ENCODE peak calls at places on chromosomes 2 and 18, in nine cellular contexts. One of them, this sample, is unnamed.

GRCh38 chr2:185012643-185013042 is 414.3 kb downstream of the ZNF804A start:
- DNase-seq in left lung: no peak
- DNase-seq in Peyer's patch: no peak
- DNase-seq in left ventricle myocardium inferior: no peak
- DNase-seq in lower lobe of right lung: no peak
- DNase-seq in sigmoid colon: no peak
- DNase-seq in hepatocyte: no peak
- DNase-seq in OCI-LY7: peak; percentile 5
- DNase-seq in neural progenitor cell: peak; percentile 5
- DNase-seq in this sample: no peak

GRCh38 chr2:192090878-192091277 is 103.9 kb downstream of the TMEFF2 start:
- DNase-seq in left lung: no peak
- DNase-seq in Peyer's patch: no peak
- DNase-seq in left ventricle myocardium inferior: no peak
- DNase-seq in lower lobe of right lung: no peak
- DNase-seq in sigmoid colon: no peak
- DNase-seq in hepatocyte: no peak
- DNase-seq in OCI-LY7: no peak
- DNase-seq in neural progenitor cell: no peak
- DNase-seq in this sample: no peak

GRCh38 chr18:9446839-9447238 is 28.5 kb upstream of the RALBP1 start:
- DNase-seq in left lung: no peak
- DNase-seq in Peyer's patch: no peak
- DNase-seq in left ventricle myocardium inferior: no peak
- DNase-seq in lower lobe of right lung: no peak
- DNase-seq in sigmoid colon: no peak
- DNase-seq in hepatocyte: no peak
- DNase-seq in OCI-LY7: no peak
- DNase-seq in neural progenitor cell: no peak
- DNase-seq in this sample: no peak

GRCh38 chr18:11487390-11487789 is 122.0 kb upstream of the SLC35G4 start:
- DNase-seq in left lung: no peak
- DNase-seq in Peyer's patch: no peak
- DNase-seq in left ventricle myocardium inferior: no peak
- DNase-seq in lower lobe of right lung: no peak
- DNase-seq in sigmoid colon: no peak
- DNase-seq in hepatocyte: no peak
- DNase-seq in OCI-LY7: no peak
- DNase-seq in neural progenitor cell: no peak
- DNase-seq in this sample: no peak

GRCh38 chr2:219484343-219485200 is 14.1 kb upstream of the GMPPA start:
- DNase-seq in left lung: no peak
- DNase-seq in Peyer's patch: no peak
- DNase-seq in left ventricle myocardium inferior: no peak
- DNase-seq in lower lobe of right lung: no peak
- DNase-seq in sigmoid colon: no peak
- DNase-seq in hepatocyte: peak; percentile 50
- DNase-seq in OCI-LY7: no peak
- DNase-seq in neural progenitor cell: peak; percentile 63
- DNase-seq in this sample: no peak

GRCh38 chr2:3589086-3589485 is 5.8 kb upstream of the COLEC11 start:
- DNase-seq in left lung: no peak
- DNase-seq in Peyer's patch: no peak
- DNase-seq in left ventricle myocardium inferior: no peak
- DNase-seq in lower lobe of right lung: no peak
- DNase-seq in sigmoid colon: no peak
- DNase-seq in hepatocyte: no peak
- DNase-seq in OCI-LY7: no peak
- DNase-seq in neural progenitor cell: no peak
- DNase-seq in this sample: no peak

GRCh38 chr18:54043484-54044256 is 180.8 kb downstream of the MBD2 start:
- DNase-seq in left lung: no peak
- DNase-seq in Peyer's patch: no peak
- DNase-seq in left ventricle myocardium inferior: no peak
- DNase-seq in lower lobe of right lung: no peak
- DNase-seq in sigmoid colon: no peak
- DNase-seq in hepatocyte: no peak
- DNase-seq in OCI-LY7: no peak
- DNase-seq in neural progenitor cell: no peak
- DNase-seq in this sample: no peak

GRCh38 chr18:59742325-59743111 is 45.3 kb upstream of the CCBE1 start:
- DNase-seq in left lung: peak; percentile 73
- DNase-seq in Peyer's patch: no peak
- DNase-seq in left ventricle myocardium inferior: peak; percentile 16
- DNase-seq in lower lobe of right lung: peak; percentile 69
- DNase-seq in sigmoid colon: no peak
- DNase-seq in hepatocyte: no peak
- DNase-seq in OCI-LY7: no peak
- DNase-seq in neural progenitor cell: no peak
- DNase-seq in this sample: no peak

GRCh38 chr2:113160248-113160647 is 13.5 kb upstream of the PSD4 start:
- DNase-seq in left lung: no peak
- DNase-seq in Peyer's patch: no peak
- DNase-seq in left ventricle myocardium inferior: no peak
- DNase-seq in lower lobe of right lung: no peak
- DNase-seq in sigmoid colon: no peak
- DNase-seq in hepatocyte: no peak
- DNase-seq in OCI-LY7: no peak
- DNase-seq in neural progenitor cell: no peak
- DNase-seq in this sample: no peak

GRCh38 chr2:148770047-148770446 is 105.0 kb upstream of the KIF5C start:
- DNase-seq in left lung: no peak
- DNase-seq in Peyer's patch: no peak
- DNase-seq in left ventricle myocardium inferior: no peak
- DNase-seq in lower lobe of right lung: no peak
- DNase-seq in sigmoid colon: no peak
- DNase-seq in hepatocyte: no peak
- DNase-seq in OCI-LY7: no peak
- DNase-seq in neural progenitor cell: no peak
- DNase-seq in this sample: no peak
- TF ChIP-seq CTCF in left lung: no peak
- TF ChIP-seq CTCF in Peyer's patch: no peak
- TF ChIP-seq CTCF in left ventricle myocardium inferior: no peak
- TF ChIP-seq CTCF in lower lobe of right lung: no peak
- TF ChIP-seq CTCF in sigmoid colon: no peak
- TF ChIP-seq CTCF in hepatocyte: no peak
- TF ChIP-seq CTCF in OCI-LY7: no peak
- TF ChIP-seq CTCF in neural progenitor cell: no peak
- TF ChIP-seq CTCF in this sample: no peak

GRCh38 chr18:57434536-57435494 is at the start of gene ONECUT2:
- DNase-seq in left lung: peak; percentile 87
- DNase-seq in Peyer's patch: peak; percentile 51
- DNase-seq in left ventricle myocardium inferior: peak; percentile 91
- DNase-seq in lower lobe of right lung: peak; percentile 93
- DNase-seq in sigmoid colon: peak; percentile 86
- DNase-seq in hepatocyte: peak; percentile 97
- DNase-seq in OCI-LY7: no peak
- DNase-seq in neural progenitor cell: peak; percentile 99
- DNase-seq in this sample: peak; percentile 100

GRCh38 chr18:57435851-57436192 is 648 bp downstream of the ONECUT2 start:
- DNase-seq in left lung: no peak
- DNase-seq in Peyer's patch: no peak
- DNase-seq in left ventricle myocardium inferior: no peak
- DNase-seq in lower lobe of right lung: no peak
- DNase-seq in sigmoid colon: no peak
- DNase-seq in hepatocyte: no peak
- DNase-seq in OCI-LY7: no peak
- DNase-seq in neural progenitor cell: no peak
- DNase-seq in this sample: peak; percentile 33

GRCh38 chr18:57433492-57434176 is 1.5 kb upstream of the ONECUT2 start:
- DNase-seq in left lung: no peak
- DNase-seq in Peyer's patch: no peak
- DNase-seq in left ventricle myocardium inferior: no peak
- DNase-seq in lower lobe of right lung: no peak
- DNase-seq in sigmoid colon: no peak
- DNase-seq in hepatocyte: no peak
- DNase-seq in OCI-LY7: no peak
- DNase-seq in neural progenitor cell: no peak
- DNase-seq in this sample: no peak

GRCh38 chr18:57432765-57433400 is 2.3 kb upstream of the ONECUT2 start:
- DNase-seq in left lung: no peak
- DNase-seq in Peyer's patch: no peak
- DNase-seq in left ventricle myocardium inferior: no peak
- DNase-seq in lower lobe of right lung: no peak
- DNase-seq in sigmoid colon: no peak
- DNase-seq in hepatocyte: no peak
- DNase-seq in OCI-LY7: no peak
- DNase-seq in neural progenitor cell: no peak
- DNase-seq in this sample: no peak

DNA sequence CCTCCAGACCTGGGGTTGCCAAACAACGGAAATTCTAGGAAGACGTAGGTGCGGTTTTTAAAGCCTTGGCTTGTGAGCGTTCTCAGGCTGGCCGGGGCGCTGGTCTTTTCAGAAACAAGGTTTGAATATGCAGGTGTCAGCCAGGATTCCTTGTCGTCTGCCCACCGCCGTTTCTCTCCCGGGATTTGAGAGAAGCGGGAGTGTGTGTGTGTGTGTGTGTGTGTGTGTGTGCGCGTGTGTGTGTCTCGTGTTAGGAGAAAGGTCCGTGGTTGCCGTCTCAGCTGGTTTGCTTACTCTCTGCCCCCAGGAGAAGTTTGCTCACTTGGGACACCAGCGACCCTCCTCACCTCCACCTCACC is 1.0 kb upstream of the ONECUT2 start:
- DNase-seq in left lung: no peak
- DNase-seq in Peyer's patch: no peak
- DNase-seq in left ventricle myocardium inferior: no peak
- DNase-seq in lower lobe of right lung: no peak
- DNase-seq in sigmoid colon: no peak
- DNase-seq in hepatocyte: no peak
- DNase-seq in OCI-LY7: no peak
- DNase-seq in neural progenitor cell: peak; percentile 56
- DNase-seq in this sample: peak; percentile 42
- H3K9me3 ChIP-seq in left lung: no peaks in the 10 kb centered on the region
- H3K9me3 ChIP-seq in Peyer's patch: no peaks in the 10 kb centered on the region
- H3K9me3 ChIP-seq in left ventricle myocardium inferior: no peaks in the 10 kb centered on the region
- H3K9me3 ChIP-seq in lower lobe of right lung: no peaks in the 10 kb centered on the region
- H3K9me3 ChIP-seq in sigmoid colon: no peaks in the 10 kb centered on the region
- H3K9me3 ChIP-seq in hepatocyte: no peaks in the 10 kb centered on the region
- H3K9me3 ChIP-seq in OCI-LY7: no peaks in the 10 kb centered on the region
- H3K9me3 ChIP-seq in neural progenitor cell: no peaks in the 10 kb centered on the region
- H3K9me3 ChIP-seq in this sample: no peaks in the 10 kb centered on the region

GRCh38 chr18:79951545-79952456 is at the start of gene SLC66A2:
- DNase-seq in left lung: peak; percentile 95
- DNase-seq in Peyer's patch: peak; percentile 87
- DNase-seq in left ventricle myocardium inferior: peak; percentile 94
- DNase-seq in lower lobe of right lung: peak; percentile 95
- DNase-seq in sigmoid colon: peak; percentile 94
- DNase-seq in hepatocyte: peak; percentile 96
- DNase-seq in OCI-LY7: peak; percentile 72
- DNase-seq in neural progenitor cell: peak; percentile 91
- DNase-seq in this sample: peak; percentile 96
- TF ChIP-seq CTCF in left lung: no peak
- TF ChIP-seq CTCF in Peyer's patch: no peak
- TF ChIP-seq CTCF in left ventricle myocardium inferior: peak; percentile 13
- TF ChIP-seq CTCF in lower lobe of right lung: no peak
- TF ChIP-seq CTCF in sigmoid colon: no peak
- TF ChIP-seq CTCF in hepatocyte: no peak
- TF ChIP-seq CTCF in OCI-LY7: peak; percentile 23
- TF ChIP-seq CTCF in neural progenitor cell: peak; percentile 23
- TF ChIP-seq CTCF in this sample: peak; percentile 10

DNA sequence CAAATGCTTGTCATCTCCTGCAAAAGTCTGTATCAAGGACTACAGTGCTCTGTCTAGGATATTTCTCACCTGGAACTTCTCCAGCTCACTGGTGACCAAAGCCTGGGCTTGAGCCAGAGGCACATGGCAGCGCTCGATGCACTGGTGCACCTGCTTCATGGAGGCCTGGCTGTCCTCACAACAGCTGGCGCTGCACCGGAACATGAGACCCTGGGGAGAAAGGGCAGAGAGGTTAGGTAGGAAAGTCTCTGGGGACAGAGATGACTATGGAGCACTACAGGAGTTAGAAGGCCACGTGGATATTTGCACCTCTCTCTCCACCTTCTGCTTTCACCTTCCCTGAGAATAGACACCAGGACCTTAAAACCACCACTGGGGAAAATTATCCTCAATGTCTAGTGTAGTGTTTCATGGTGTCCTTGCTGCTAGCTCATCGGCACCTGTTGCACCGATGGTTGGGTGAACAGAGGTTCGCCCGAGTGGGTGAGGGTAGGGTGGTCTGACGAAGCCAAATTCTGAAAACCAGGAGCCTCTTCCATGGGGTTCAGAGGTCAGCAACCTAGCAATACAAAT is 1.0 kb downstream of the FAM136A start:
- DNase-seq in left lung: no peak
- DNase-seq in Peyer's patch: no peak
- DNase-seq in left ventricle myocardium inferior: no peak
- DNase-seq in lower lobe of right lung: no peak
- DNase-seq in sigmoid colon: no peak
- DNase-seq in hepatocyte: peak; percentile 5
- DNase-seq in OCI-LY7: peak; percentile 10
- DNase-seq in neural progenitor cell: no peak
- DNase-seq in this sample: no peak
- H3K9me3 ChIP-seq in left lung: no peaks in the 10 kb centered on the region
- H3K9me3 ChIP-seq in Peyer's patch: no peaks in the 10 kb centered on the region
- H3K9me3 ChIP-seq in left ventricle myocardium inferior: no peaks in the 10 kb centered on the region
- H3K9me3 ChIP-seq in lower lobe of right lung: no peaks in the 10 kb centered on the region
- H3K9me3 ChIP-seq in sigmoid colon: no peaks in the 10 kb centered on the region
- H3K9me3 ChIP-seq in hepatocyte: no peaks in the 10 kb centered on the region
- H3K9me3 ChIP-seq in OCI-LY7: peaks cover 3% of the 10 kb centered on the region
- H3K9me3 ChIP-seq in neural progenitor cell: peaks cover 6% of the 10 kb centered on the region
- H3K9me3 ChIP-seq in this sample: peaks cover 7% of the 10 kb centered on the region

GRCh38 chr2:13046557-13047165 is 329.9 kb downstream of the TRIB2 start:
- DNase-seq in left lung: no peak
- DNase-seq in Peyer's patch: no peak
- DNase-seq in left ventricle myocardium inferior: no peak
- DNase-seq in lower lobe of right lung: no peak
- DNase-seq in sigmoid colon: no peak
- DNase-seq in hepatocyte: no peak
- DNase-seq in OCI-LY7: peak; percentile 3
- DNase-seq in neural progenitor cell: no peak
- DNase-seq in this sample: no peak
- TF ChIP-seq CTCF in left lung: no peak
- TF ChIP-seq CTCF in Peyer's patch: no peak
- TF ChIP-seq CTCF in left ventricle myocardium inferior: peak; percentile 56
- TF ChIP-seq CTCF in lower lobe of right lung: peak; percentile 21
- TF ChIP-seq CTCF in sigmoid colon: no peak
- TF ChIP-seq CTCF in hepatocyte: peak; percentile 61
- TF ChIP-seq CTCF in OCI-LY7: peak; percentile 70
- TF ChIP-seq CTCF in neural progenitor cell: peak; percentile 40
- TF ChIP-seq CTCF in this sample: no peak

This sample was measured in WERI-Rb-1.